ENCODE peak calls at places on chromosomes 6 and 20, in eight cellular contexts. E is endodermal cell; R is HCT116; B is cardiac muscle cell; M is stimulated activated CD4-positive, alpha-beta T cell treated with anti-CD3 and anti-CD28 coated beads, Interleukin-2, amount 100 ng/mL, for 4 hours; K is fibroblast of the conjunctiva; U is cerebellar cortex; O is NCI-H2081. V is an unnamed sample.

GRCh38 chr6:112029045-112029822 is 24.7 kb upstream of the CCN6 start:
- DNase-seq in E (peak), R (peak), B (peak), M (peak), K (peak), U (peak), O (peak), V (no peak)

GRCh38 chr6:14951704-14952103 is 294.2 kb upstream of the JARID2 start:
- DNase-seq in E (peak), R (no peak), B (no peak), M (no peak), K (no peak), U (no peak), O (no peak), V (no peak)

GRCh38 chr20:31516651-31517050 is 2.4 kb downstream of the HM13 start:
- DNase-seq in E (no peak), R (no peak), B (no peak), M (no peak), K (no peak), U (no peak), O (no peak), V (no peak)

GRCh38 chr6:161254754-161255253 is 19.1 kb downstream of the AGPAT4 start:
- DNase-seq in E (no peak), R (no peak), B (peak), M (no peak), K (no peak), U (no peak), O (no peak), V (no peak)

GRCh38 chr6:47161176-47161687 is 119.1 kb upstream of the ADGRF1 start:
- DNase-seq in E (no peak), R (peak), B (peak), M (no peak), K (peak), U (no peak), O (peak), V (peak)

GRCh38 chr20:51171141-51171540 is 148.2 kb upstream of the KCNG1 start:
- DNase-seq in E (no peak), R (no peak), B (no peak), M (no peak), K (no peak), U (no peak), O (no peak), V (no peak)

GRCh38 chr20:62938105-62938888 is at the start of gene GID8:
- DNase-seq in E (peak), R (no peak), B (peak), M (no peak), K (no peak), U (no peak), O (no peak), V (peak)

GRCh38 chr6:27248783-27249182 is 1.3 kb downstream of the PRSS16 start:
- DNase-seq in E (no peak), R (no peak), B (no peak), M (no peak), K (no peak), U (no peak), O (no peak), V (no peak)

GRCh38 chr6:32604434-32604877 is 14.8 kb upstream of the HLA-DRB1 start:
- DNase-seq in E (no peak), R (no peak), B (no peak), M (no peak), K (no peak), U (no peak), O (no peak), V (no peak)

GRCh38 chr6:152124432-152125074 is 317.1 kb downstream of the ESR1 start:
- DNase-seq in E (no peak), R (peak), B (peak), M (no peak), K (peak), U (peak), O (peak), V (peak)

GRCh38 chr6:25315194-25315593 is 36.0 kb downstream of the CARMIL1 start:
- DNase-seq in E (peak), R (no peak), B (no peak), M (no peak), K (no peak), U (peak), O (no peak), V (no peak)

GRCh38 chr20:63054103-63054474 is 47.3 kb upstream of the BHLHE23 start:
- DNase-seq in E (peak), R (no peak), B (no peak), M (no peak), K (no peak), U (no peak), O (no peak), V (no peak)

GRCh38 chr20:49282584-49283171 is 4.8 kb upstream of the ZNFX1 start:
- DNase-seq in E (peak), R (no peak), B (no peak), M (no peak), K (no peak), U (no peak), O (no peak), V (no peak)

GRCh38 chr20:3659492-3660261 is 3.5 kb downstream of the GFRA4 start:
- DNase-seq in E (no peak), R (no peak), B (no peak), M (no peak), K (no peak), U (no peak), O (no peak), V (no peak)

GRCh38 chr6:151379933-151380847 is 11.2 kb downstream of the ZBTB2 start:
- DNase-seq in E (peak), R (no peak), B (no peak), M (no peak), K (no peak), U (peak), O (no peak), V (no peak)

GRCh38 chr6:89255417-89255816 is 38.3 kb upstream of the GABRR1 start:
- DNase-seq in E (no peak), R (no peak), B (no peak), M (no peak), K (no peak), U (no peak), O (no peak), V (no peak)

GRCh38 chr20:41509801-41510200 is 108.4 kb downstream of the CHD6 start:
- DNase-seq in E (no peak), R (no peak), B (peak), M (no peak), K (peak), U (peak), O (no peak), V (no peak)

GRCh38 chr6:167779123-167779992 is 47.4 kb upstream of the AFDN start:
- DNase-seq in E (no peak), R (no peak), B (no peak), M (no peak), K (no peak), U (no peak), O (peak), V (no peak)

GRCh38 chr6:110731196-110731595 is 84.1 kb downstream of the CDK19 start:
- DNase-seq in E (no peak), R (no peak), B (no peak), M (no peak), K (no peak), U (no peak), O (no peak), V (no peak)

GRCh38 chr20:11438412-11438811 is 479.3 kb upstream of the BTBD3 start:
- DNase-seq in E (no peak), R (no peak), B (no peak), M (no peak), K (no peak), U (no peak), O (no peak), V (no peak)

GRCh38 chr6:135950709-135951108 is 99.2 kb downstream of the PDE7B start:
- DNase-seq in E (no peak), R (no peak), B (no peak), M (no peak), K (no peak), U (no peak), O (no peak), V (no peak)

GRCh38 chr20:3751664-3752385 is 15.7 kb downstream of the ADISSP start:
- DNase-seq in E (peak), R (no peak), B (no peak), M (peak), K (no peak), U (no peak), O (no peak), V (no peak)

GRCh38 chr6:44237813-44238433 is 9.0 kb upstream of the HSP90AB1 start:
- DNase-seq in E (peak), R (no peak), B (peak), M (peak), K (no peak), U (peak), O (peak), V (no peak)

GRCh38 chr6:20056350-20056992 is 155.8 kb downstream of the MBOAT1 start:
- DNase-seq in E (no peak), R (peak), B (peak), M (no peak), K (peak), U (peak), O (peak), V (peak)

GRCh38 chr6:5475779-5476178 is 214.5 kb downstream of the FARS2 start:
- DNase-seq in E (no peak), R (no peak), B (no peak), M (no peak), K (no peak), U (no peak), O (no peak), V (no peak)

GRCh38 chr6:34386316-34387137 is 5.9 kb downstream of the NUDT3 start:
- DNase-seq in E (no peak), R (no peak), B (peak), M (no peak), K (peak), U (no peak), O (no peak), V (peak)

GRCh38 chr6:139905404-139906052 is 531.1 kb upstream of the CITED2 start:
- DNase-seq in E (no peak), R (no peak), B (no peak), M (no peak), K (no peak), U (no peak), O (no peak), V (no peak)

GRCh38 chr6:76633259-76633658 is 560.8 kb upstream of the IMPG1 start:
- DNase-seq in E (peak), R (peak), B (no peak), M (no peak), K (no peak), U (no peak), O (peak), V (peak)

GRCh38 chr6:41648070-41648585 is 9.9 kb downstream of the MDFI start:
- DNase-seq in E (no peak), R (no peak), B (no peak), M (no peak), K (no peak), U (no peak), O (no peak), V (no peak)